ENCODE peak calls at places on chromosomes 6 and 20, in six cellular contexts. E is CD8-positive, alpha-beta memory T cell; I is DND-41; X is heart right ventricle; O is body of pancreas; K is lung. M is an unnamed sample. For H3K4me1 and H3K27me3, the result is how much of the 10 kb centered on the place peaks cover.

GRCh38 chr6:108359901-108360882 is 65.3 kb downstream of the AFG1L start:
- DNase-seq in E (no peak), I (no peak), X (no peak), O (no peak), K (no peak), M (no peak)

GRCh38 chr20:23164176-23164601 is 78.1 kb upstream of the CD93 start:
- DNase-seq in E (no peak), I (no peak), X (no peak), O (no peak), K (no peak), M (no peak)

GRCh38 chr6:15739867-15740266 is 77.0 kb upstream of the DTNBP1 start:
- DNase-seq in E (no peak), I (no peak), X (no peak), O (no peak), K (no peak), M (no peak)

GRCh38 chr6:106138151-106138550 is 52.0 kb downstream of the PRDM1 start:
- DNase-seq in E (no peak), I (no peak), X (no peak), O (no peak), K (no peak), M (no peak)

GRCh38 chr6:169587992-169588391 is 113.8 kb downstream of the WDR27 start:
- DNase-seq in E (no peak), I (no peak), X (no peak), O (no peak), K (no peak), M (no peak)

GRCh38 chr6:112384511-112384910 is 37.4 kb downstream of the RFPL4B start:
- DNase-seq in E (no peak), I (no peak), X (no peak), O (no peak), K (no peak), M (no peak)

GRCh38 chr6:142569676-142570075 is 267.9 kb downstream of the ADGRG6 start:
- DNase-seq in E (no peak), I (peak), X (no peak), O (no peak), K (no peak), M (no peak)

GRCh38 chr6:45163952-45164766 is 164.0 kb upstream of the RUNX2 start:
- DNase-seq in E (no peak), I (no peak), X (no peak), O (no peak), K (no peak), M (no peak)

GRCh38 chr6:126773122-126773805 is 345.2 kb upstream of the RSPO3 start:
- DNase-seq in E (no peak), I (no peak), X (no peak), O (no peak), K (no peak), M (no peak)

GRCh38 chr6:93047033-93047432 is 372.3 kb downstream of the EPHA7 start:
- DNase-seq in E (no peak), I (no peak), X (no peak), O (no peak), K (no peak), M (no peak)

DNA sequence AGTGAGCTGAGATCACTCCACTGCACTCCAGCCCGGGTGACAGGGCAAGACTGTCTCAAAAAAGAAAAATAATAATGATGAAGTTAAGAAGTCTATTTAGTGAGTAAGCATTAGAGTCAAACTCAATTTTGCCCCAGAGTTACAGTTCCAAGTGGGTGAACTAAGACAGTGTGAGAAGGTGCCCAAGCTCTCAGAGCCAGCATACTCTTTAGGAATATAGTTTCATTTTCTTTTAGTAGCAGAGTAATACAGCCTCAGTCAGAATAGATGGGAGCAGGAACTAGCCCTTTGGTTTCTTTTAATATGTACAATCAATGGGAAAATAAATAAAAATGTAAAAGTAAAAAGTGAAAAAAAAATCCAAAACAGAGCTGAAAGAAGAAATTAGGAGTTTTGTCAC is 87.0 kb upstream of the ADGRF1 start:
- DNase-seq in E (no peak), I (no peak), X (no peak), O (no peak), K (no peak), M (no peak)
- H3K4me1 ChIP-seq in E (under half), I (under half), X (under half), O (under half), K (under half), M (under half)

GRCh38 chr6:31966997-31967925 is 4.7 kb downstream of the DXO start:
- DNase-seq in E (no peak), I (no peak), X (no peak), O (no peak), K (no peak), M (no peak)

GRCh38 chr6:31969712-31970603 is 2.0 kb downstream of the DXO start:
- DNase-seq in E (peak), I (no peak), X (no peak), O (no peak), K (no peak), M (no peak)

GRCh38 chr6:31968791-31969711 is 2.9 kb downstream of the DXO start:
- DNase-seq in E (peak), I (no peak), X (no peak), O (no peak), K (no peak), M (no peak)

GRCh38 chr6:31967926-31968320 is 4.0 kb downstream of the DXO start:
- DNase-seq in E (no peak), I (no peak), X (no peak), O (no peak), K (no peak), M (no peak)

DNA sequence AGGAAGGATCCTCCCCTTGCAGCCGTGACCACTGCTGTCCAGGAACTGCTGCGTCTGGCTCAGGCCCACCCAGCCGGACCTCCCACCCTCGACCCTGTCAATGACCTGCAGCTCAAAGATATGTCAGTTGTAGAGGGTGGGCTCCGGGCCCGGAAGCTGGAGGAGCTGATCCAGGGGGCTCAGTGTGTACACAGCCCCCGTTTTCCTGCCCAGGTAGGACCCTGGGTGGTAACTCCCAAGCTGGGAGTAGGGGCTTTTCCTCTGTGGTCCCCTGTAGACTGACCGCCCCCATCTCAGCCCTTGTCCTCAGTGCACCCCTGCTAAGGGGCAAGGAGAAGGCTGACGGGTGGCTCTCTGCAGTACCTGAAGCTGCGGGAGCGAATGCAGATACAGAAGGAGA is 3.6 kb downstream of the DXO start:
- DNase-seq in E (no peak), I (no peak), X (no peak), O (no peak), K (no peak), M (no peak)
- H3K27me3 ChIP-seq in E (under half), I (under half), X (under half), O (under half), K (under half), M (under half)

DNA sequence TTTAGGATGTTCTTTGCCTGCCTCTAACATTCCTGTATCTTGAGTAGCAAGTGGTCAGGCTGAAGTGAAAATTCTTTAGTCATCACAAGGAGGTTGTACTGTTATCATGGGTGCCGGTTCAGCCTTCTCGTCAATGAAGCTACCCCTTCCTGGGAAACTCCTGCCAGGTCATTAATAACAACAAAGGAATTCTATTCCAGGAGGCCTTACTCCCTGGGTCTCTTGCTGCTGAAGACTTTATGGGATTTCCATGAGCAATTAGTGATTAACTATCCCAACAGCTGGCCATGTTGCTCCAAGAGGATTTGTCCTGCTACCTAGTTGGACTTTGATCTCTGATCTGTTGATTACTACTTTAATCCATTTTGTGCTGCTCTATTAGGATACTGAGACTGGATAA is 62.7 kb upstream of the ELOVL5 start:
- DNase-seq in E (no peak), I (no peak), X (no peak), O (no peak), K (no peak), M (no peak)
- H3K4me1 ChIP-seq in E (under half), I (under half), X (under half), O (under half), K (under half), M (under half)

DNA sequence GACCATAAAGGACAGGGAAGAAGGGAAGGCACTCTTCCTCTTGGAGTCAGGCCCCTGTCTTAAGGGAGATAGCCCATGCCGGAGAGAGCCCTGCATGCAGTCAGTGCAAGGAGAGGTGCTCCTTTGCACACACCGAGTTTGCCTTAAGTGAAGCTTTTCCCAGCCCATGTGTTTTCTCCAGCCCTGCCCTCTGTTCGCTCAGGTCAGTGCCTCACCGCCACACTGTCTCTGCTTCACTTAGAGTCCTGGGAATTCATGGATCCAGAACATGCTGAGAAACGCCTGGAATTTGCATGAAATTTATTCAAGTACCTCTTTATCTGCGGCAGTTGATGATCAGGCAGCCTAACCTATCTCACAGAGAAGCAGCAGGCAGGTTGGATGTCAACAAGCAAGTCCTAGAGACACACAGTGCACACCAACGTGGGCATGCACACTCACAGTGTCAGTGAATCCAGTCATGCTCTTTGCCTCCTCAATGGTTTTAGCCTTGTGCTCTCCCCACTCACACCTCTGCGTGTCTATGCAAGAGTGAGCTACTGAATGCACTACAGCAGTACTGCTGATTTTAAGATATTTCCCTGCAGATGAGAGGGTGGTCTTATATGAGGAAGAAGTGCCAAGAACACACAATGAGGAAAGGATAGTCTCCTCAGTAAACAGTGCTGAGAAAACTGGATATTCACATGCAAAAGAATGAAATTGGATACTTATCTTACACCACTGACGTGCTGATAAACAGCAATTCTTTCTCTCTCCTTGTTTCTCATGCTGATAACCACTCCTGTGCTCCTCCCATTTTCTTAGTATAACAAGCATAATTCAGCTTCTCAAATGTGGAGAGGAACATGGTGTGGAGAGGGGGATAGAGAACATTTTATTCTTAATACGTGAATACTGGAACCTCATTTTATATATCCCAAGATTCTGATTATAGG is 295.1 kb upstream of the CDYL start:
- DNase-seq in E (no peak), I (no peak), X (no peak), O (no peak), K (no peak), M (no peak)
- H3K27me3 ChIP-seq in E (under half), I (under half), X (under half), O (under half), K (under half), M (under half)

DNA sequence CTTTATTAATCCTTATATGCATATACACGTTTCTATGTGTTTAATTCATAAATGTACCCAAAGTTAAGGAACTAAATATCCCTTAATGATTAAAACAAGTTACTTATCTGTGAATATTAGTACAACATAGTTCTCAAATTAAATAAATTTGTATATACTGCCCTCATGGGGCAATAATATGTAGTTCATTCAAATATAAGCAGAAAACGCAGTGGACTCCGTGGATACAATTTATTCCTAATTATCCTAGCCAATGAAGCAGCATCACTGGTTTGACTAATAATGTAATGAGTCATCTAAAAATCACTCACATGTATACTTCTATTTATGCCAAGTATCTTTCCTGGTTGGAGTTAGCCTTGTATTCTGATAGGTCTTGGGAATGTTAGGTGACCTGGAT is 111.6 kb downstream of the TBC1D32 start:
- DNase-seq in E (no peak), I (no peak), X (no peak), O (no peak), K (no peak), M (no peak)
- H3K4me1 ChIP-seq in E (under half), I (under half), X (under half), O (under half), K (under half), M (under half)

DNA sequence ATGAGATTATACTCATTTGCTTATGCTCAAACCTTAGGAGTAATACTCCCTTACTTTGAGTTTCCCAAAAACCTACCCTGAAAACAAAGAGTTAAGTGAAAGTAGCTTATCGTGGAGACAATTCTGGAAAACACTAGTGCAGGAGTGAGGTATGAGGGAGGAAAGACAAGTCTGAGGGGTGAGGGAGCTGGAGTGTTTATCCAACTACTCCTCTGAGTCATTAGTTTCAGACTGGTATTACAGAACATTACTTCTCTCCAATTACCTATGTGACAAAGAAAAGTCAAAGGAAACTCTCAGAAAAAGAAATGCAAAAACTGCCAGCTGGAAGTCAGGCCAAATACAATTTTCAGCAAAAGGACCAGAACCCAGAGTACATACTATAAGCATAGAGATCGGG is 171.1 kb upstream of the SPTLC3 start:
- DNase-seq in E (no peak), I (no peak), X (no peak), O (no peak), K (no peak), M (no peak)
- H3K27me3 ChIP-seq in E (under half), I (under half), X (under half), O (under half), K (under half), M (under half)

DNA sequence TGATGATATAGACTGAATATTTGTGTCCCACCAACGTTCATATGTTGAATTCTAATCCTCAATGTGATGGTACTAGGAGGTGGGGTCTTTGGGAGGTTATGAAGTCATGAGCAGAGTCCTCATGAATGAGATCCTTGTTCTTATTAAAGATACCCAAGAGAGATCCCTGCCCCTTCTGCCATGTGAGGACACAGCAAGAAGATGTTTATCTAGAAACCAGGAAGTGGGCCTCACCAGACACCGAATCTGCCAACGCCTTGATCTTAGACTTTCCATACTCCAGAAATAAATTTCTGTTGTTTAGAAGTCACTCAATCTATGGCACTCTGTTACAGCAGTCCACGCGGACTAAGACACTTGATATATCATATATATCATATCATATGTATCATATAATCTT is 67.7 kb upstream of the GCM1 start:
- DNase-seq in E (no peak), I (peak), X (no peak), O (no peak), K (no peak), M (no peak)
- H3K4me1 ChIP-seq in E (under half), I (under half), X (under half), O (under half), K (under half), M (under half)

GRCh38 chr20:62587757-62588402 is 54.4 kb upstream of the SLCO4A1 start:
- DNase-seq in E (no peak), I (peak), X (no peak), O (no peak), K (no peak), M (no peak)
- H3K27me3 ChIP-seq in E (under half), I (under half), X (under half), O (under half), K (under half), M (half or more)

GRCh38 chr20:47493175-47493953 is 8.3 kb upstream of the NCOA3 start:
- DNase-seq in E (peak), I (peak), X (peak), O (peak), K (peak), M (peak)

GRCh38 chr20:47492284-47492683 is 9.4 kb upstream of the NCOA3 start:
- DNase-seq in E (no peak), I (no peak), X (no peak), O (no peak), K (no peak), M (no peak)

GRCh38 chr20:47490795-47491194 is 10.9 kb upstream of the NCOA3 start:
- DNase-seq in E (no peak), I (no peak), X (no peak), O (no peak), K (no peak), M (no peak)

GRCh38 chr20:47496118-47496517 is 5.6 kb upstream of the NCOA3 start:
- DNase-seq in E (no peak), I (no peak), X (no peak), O (no peak), K (no peak), M (no peak)

DNA sequence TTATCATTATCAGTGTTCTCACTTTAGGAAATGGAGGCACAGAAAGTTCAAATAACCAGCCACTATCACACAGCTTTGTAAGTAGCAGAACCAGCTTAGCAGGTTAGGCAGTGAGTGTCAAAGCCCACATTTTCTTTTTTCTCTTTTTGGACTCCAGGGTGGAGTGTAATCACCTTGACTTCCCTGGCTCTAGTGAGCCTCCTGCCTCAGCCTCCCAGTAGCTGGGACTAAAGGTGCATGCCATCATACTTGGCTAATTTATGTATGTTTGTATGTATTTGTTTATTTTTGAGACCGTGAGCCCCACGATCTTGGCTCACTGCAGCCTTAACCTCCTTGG is 7.8 kb upstream of the NCOA3 start:
- DNase-seq in E (no peak), I (no peak), X (no peak), O (peak), K (no peak), M (no peak)
- H3K4me1 ChIP-seq in E (under half), I (under half), X (under half), O (under half), K (under half), M (under half)

DNA sequence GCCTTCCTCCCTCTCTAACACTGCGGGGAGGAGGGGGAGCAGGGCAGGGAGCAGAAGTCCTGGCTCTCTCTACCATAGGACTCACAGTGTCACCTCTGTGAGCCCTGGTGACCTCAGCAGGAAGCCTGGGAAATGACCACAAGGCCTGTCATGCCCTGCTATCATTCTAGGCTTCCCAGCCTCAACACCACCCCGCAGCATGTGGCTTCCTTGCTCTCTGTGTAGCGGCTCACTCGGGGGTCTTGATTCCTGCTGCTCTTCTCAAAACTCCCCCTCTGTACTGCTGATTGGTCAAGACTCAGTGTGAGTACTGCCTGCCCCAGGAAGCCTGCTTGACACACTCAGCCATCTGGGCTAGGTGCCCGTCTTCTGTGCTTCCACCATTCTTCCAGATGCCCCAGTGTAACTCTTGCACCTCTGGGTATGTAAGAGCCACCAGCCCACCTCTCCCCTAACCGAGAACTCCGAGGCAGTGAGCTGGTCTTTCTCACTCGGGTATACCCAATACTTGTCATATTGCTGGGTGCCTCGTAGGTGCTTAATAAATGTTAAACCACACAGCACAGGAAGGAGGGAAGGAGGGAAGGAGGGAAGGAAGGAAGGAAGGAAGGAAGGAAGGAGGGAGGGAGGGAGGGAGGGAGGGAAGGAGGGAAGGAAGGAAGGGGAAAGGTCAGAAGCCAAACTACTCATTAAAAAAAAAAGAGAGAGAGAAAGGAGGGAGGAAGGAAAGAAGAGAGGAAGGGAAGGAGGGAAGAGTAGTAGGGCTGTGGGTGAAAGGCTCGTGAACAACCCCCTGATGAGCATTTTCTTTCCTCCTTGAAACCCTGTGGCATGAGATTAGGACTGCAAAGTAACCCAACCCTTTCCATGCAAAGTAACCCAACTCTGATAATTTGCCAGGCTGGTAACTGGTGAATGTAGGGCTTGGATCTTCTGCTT is 5.0 kb downstream of the MDFI start:
- DNase-seq in E (no peak), I (no peak), X (no peak), O (no peak), K (no peak), M (no peak)
- H3K27me3 ChIP-seq in E (under half), I (under half), X (under half), O (under half), K (under half), M (under half)

M was measured in tibial nerve.